ENCODE peak calls at places on chromosomes 11 and 22, in four cellular contexts. A is HepG2, P is A549, Y is GM12878. E is an unnamed sample.

GRCh38 chr11:71381781-71382505 is 66.2 kb downstream of the DHCR7 start:
- DNase-seq in A (no peak), P (no peak), Y (peak), E (no peak)

GRCh38 chr22:46721716-46722115 is 16.3 kb downstream of the CERK start:
- DNase-seq in A (no peak), P (no peak), Y (no peak), E (no peak)

GRCh38 chr22:38213319-38214247 is 11.8 kb downstream of the MAFF start:
- DNase-seq in A (no peak), P (no peak), Y (peak), E (no peak)

GRCh38 chr11:44005076-44005800 is 42.5 kb upstream of the ACCSL start:
- DNase-seq in A (no peak), P (no peak), Y (no peak), E (no peak)

GRCh38 chr11:130024356-130024755 is 21.7 kb upstream of the PRDM10 start:
- DNase-seq in A (no peak), P (no peak), Y (no peak), E (no peak)

GRCh38 chr11:104917259-104918112 is 19.2 kb upstream of the CASP12 start:
- DNase-seq in A (no peak), P (no peak), Y (no peak), E (no peak)

GRCh38 chr22:20396639-20397038 is 2.7 kb downstream of the ZNF74 start:
- DNase-seq in A (no peak), P (no peak), Y (peak), E (peak)

GRCh38 chr11:119340335-119341221 is at the start of gene C1QTNF5:
- DNase-seq in A (no peak), P (no peak), Y (no peak), E (peak)

GRCh38 chr11:46279393-46280099 is 2.1 kb downstream of the CREB3L1 start:
- DNase-seq in A (no peak), P (no peak), Y (no peak), E (no peak)

GRCh38 chr11:88704505-88704904 is 361.3 kb downstream of the GRM5 start:
- DNase-seq in A (no peak), P (no peak), Y (no peak), E (no peak)

GRCh38 chr11:16800382-16800781 is 61.9 kb downstream of the C11orf58 start:
- DNase-seq in A (no peak), P (no peak), Y (no peak), E (no peak)

GRCh38 chr11:9922806-9923205 is 258.9 kb downstream of the SWAP70 start:
- DNase-seq in A (no peak), P (no peak), Y (no peak), E (no peak)

GRCh38 chr11:31816467-31817053 is 5.4 kb upstream of the PAX6 start:
- DNase-seq in A (no peak), P (no peak), Y (no peak), E (no peak)

GRCh38 chr22:39522567-39523300 is 2.4 kb downstream of the ATF4 start:
- DNase-seq in A (no peak), P (peak), Y (no peak), E (no peak)

GRCh38 chr22:26484360-26484706 is 656 bp downstream of the SRRD start:
- DNase-seq in A (no peak), P (no peak), Y (no peak), E (no peak)

GRCh38 chr11:128467610-128468041 is 119.7 kb downstream of the ETS1 start:
- DNase-seq in A (peak), P (peak), Y (no peak), E (no peak)

GRCh38 chr22:37374571-37374970 is 52.7 kb downstream of the ELFN2 start:
- DNase-seq in A (no peak), P (no peak), Y (no peak), E (no peak)

GRCh38 chr22:36036167-36036624 is 7.6 kb upstream of the RBFOX2 start:
- DNase-seq in A (no peak), P (no peak), Y (no peak), E (no peak)

GRCh38 chr11:126824035-126824607 is 176.4 kb downstream of the KIRREL3 start:
- DNase-seq in A (no peak), P (no peak), Y (no peak), E (no peak)

GRCh38 chr11:45794169-45794568 is 10.8 kb upstream of the SLC35C1 start:
- DNase-seq in A (no peak), P (no peak), Y (no peak), E (no peak)

GRCh38 chr22:46062971-46063631 is 86.1 kb upstream of the WNT7B start:
- DNase-seq in A (no peak), P (no peak), Y (no peak), E (no peak)

GRCh38 chr11:78292109-78292803 is 103.5 kb downstream of the USP35 start:
- DNase-seq in A (peak), P (no peak), Y (no peak), E (no peak)

GRCh38 chr11:33636104-33636503 is 64.5 kb downstream of the C11orf91 start:
- DNase-seq in A (no peak), P (peak), Y (no peak), E (no peak)

GRCh38 chr11:33631749-33632091 is 68.9 kb downstream of the C11orf91 start:
- DNase-seq in A (no peak), P (no peak), Y (no peak), E (no peak)

GRCh38 chr11:33634291-33634834 is 66.3 kb downstream of the C11orf91 start:
- DNase-seq in A (no peak), P (peak), Y (no peak), E (no peak)

GRCh38 chr11:33633251-33634003 is 67.2 kb downstream of the C11orf91 start:
- DNase-seq in A (peak), P (peak), Y (no peak), E (no peak)

DNA sequence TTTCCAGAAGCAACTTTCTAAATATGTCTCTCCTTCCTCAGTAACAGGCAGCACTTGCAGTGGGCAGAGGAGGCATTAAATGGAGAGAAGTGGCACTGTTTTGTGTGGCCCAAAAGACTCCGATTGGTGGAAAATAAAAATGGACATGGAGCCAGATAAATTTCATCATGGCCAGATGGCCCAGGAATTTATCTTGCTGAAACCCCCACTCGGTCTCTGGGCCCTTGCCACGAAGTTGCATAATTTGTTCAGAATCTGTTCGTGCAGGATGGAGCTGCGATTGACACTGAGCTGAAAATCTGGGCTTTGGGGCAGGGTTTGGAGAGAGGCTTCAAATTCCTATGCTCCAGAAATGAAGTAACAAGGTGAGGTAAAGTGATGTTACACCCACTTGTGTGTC is 65.5 kb downstream of the C11orf91 start:
- DNase-seq in A (no peak), P (no peak), Y (no peak), E (peak)
- TF ChIP-seq EP300 in A (no peak), P (peak), Y (no peak), E (no peak)

GRCh38 chr22:44067033-44067432 is 42.9 kb downstream of the PARVB start:
- DNase-seq in A (no peak), P (no peak), Y (no peak), E (no peak)
- TF ChIP-seq CTCF in A (no peak), P (no peak), Y (peak), E (no peak)

GRCh38 chr11:62804310-62805043 is 763 bp downstream of the NXF1 start:
- DNase-seq in A (no peak), P (no peak), Y (no peak), E (peak)

GRCh38 chr11:62806611-62807121 is 1.4 kb upstream of the NXF1 start:
- DNase-seq in A (no peak), P (no peak), Y (no peak), E (no peak)

GRCh38 chr11:62801071-62801470 is 4.2 kb downstream of the NXF1 start:
- DNase-seq in A (no peak), P (no peak), Y (no peak), E (no peak)

GRCh38 chr11:62805991-62806441 is 776 bp upstream of the NXF1 start:
- DNase-seq in A (no peak), P (no peak), Y (no peak), E (no peak)

DNA sequence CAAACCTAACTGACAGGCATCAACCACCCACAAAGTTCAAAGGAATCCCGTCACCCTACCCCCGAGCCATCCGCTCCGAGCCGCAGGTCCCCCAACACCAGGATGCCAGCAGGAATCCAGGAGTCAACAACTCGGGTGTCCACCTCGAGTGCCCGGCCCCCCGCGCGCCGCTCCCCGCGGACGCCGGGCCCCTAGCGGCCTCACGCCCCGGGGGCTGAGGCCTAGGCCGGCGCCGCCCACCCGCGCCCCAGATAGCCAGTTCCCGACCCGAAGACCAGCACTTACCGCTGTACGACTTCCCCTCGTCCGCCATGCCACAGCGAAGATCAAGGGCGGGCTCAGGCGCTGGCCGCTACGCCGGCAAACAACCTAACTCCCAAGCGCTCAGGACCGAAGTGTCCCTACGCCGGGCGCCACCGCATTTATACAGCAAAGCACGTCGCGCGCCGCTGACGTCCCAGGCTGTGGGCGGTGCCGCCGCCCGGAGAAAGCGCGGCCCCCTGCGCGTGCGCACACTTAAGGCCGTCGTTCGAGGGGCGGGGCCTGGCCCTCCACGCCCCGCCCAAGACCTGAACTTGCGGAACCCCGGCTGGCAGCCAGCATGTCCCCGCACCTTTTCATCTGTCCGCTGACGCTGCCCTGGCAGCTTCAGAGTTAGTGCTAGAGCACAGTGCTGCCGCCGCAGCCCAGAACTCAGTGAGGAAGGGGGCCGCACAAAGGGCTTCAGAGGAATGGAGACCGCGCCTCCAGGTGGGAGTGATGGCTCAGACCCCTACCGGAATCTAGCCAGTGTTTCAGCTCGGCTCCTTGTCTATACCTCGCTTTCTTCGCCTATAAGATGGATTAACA is at the start of gene NXF1:
- DNase-seq in A (peak), P (peak), Y (peak), E (peak)
- TF ChIP-seq EP300 in A (peak), P (no peak), Y (no peak), E (peak)

DNA sequence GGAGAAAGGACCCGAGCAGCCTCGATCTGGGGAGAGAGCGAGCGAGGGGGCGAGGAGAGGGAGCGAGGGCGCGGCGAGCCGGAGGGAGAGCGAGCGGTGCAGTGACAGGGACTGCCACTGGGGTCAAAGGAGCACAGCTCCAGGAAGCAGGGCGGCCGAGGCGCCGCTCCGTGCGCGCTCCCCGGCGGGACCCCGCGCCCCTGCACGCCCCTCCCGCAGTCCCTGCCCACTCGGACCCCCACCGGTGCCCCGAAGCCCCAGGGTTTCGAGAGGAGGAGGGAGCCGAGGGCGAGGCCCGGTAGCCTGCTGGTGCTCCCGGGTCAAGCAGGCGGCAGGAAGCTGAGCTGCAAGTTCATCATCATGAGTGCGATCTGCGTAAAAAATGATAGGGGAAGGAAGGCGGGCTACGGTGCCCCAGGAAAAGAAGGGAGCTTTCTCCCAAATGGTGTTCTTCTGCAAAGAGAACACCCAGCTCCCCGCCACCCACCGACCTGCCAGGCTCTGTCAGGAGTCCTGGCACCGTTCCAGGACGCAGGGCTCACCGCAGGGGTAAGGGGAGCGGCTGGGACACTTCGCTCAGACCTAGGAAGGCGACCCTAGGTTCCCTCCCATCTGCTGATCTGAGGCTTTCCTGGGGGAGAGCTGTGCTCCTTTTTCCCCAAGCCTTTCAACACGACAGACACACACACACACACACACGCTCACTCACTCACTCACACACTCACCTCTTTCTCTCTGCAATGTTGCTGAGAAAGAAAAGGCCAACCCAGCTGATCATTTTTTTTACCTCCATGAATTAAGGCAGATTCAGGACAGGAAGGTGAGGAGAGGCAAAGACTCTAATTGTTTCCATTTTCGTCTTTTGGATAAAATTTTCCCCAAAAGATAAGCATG is at the start of gene MPPED2:
- DNase-seq in A (no peak), P (peak), Y (no peak), E (no peak)
- TF ChIP-seq CTCF in A (no peak), P (peak), Y (peak), E (peak)

GRCh38 chr22:40769761-40770160 is 49.4 kb downstream of the SLC25A17 start:
- DNase-seq in A (no peak), P (no peak), Y (no peak), E (no peak)
- TF ChIP-seq EP300 in A (no peak), P (no peak), Y (no peak), E (no peak)

DNA sequence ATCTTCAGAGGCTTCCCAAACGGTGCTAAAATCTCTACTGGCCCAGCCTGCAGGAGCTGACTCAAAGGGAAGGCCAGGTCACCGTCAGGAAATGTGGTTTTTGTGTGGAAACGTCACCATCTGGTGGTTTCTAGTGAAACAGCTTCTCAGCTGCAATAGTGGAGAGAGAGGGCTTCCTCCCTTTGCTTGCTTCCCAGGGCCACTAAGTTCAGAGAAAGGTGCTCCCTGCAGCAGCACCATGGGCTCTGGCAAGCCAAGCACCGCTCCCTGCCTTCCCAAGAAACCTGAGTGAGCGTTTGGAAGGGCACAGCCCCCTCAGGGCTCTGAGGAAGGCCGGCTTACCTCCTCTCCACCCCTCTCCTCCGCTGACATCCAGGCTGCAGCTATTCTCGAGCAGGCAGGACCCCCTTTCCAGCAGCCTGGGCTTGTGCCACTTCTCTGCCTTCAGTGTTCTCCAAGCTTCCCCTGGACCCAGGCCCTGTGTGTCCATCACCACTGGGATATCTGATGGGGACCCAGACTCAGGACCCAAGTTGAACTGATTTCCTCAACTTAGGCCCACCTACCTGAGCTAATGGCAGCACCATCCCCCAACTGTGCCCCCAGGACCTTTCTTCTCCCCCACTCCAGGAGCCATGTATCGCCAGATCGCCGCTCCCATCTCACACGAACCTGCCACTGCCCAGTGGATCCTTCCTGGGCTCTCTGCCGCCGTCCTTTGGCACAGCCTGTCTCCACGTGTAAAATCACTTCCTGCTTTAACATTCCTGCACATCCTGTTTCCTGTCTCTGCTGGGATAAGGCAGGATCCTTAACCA is 9.8 kb downstream of the SPATA19 start:
- DNase-seq in A (peak), P (peak), Y (peak), E (no peak)
- TF ChIP-seq CTCF in A (peak), P (peak), Y (peak), E (peak)

GRCh38 chr11:57395905-57396623 is 5.6 kb upstream of the PRG2 start:
- DNase-seq in A (no peak), P (no peak), Y (no peak), E (no peak)
- TF ChIP-seq EP300 in A (no peak), P (no peak), Y (no peak), E (no peak)

DNA sequence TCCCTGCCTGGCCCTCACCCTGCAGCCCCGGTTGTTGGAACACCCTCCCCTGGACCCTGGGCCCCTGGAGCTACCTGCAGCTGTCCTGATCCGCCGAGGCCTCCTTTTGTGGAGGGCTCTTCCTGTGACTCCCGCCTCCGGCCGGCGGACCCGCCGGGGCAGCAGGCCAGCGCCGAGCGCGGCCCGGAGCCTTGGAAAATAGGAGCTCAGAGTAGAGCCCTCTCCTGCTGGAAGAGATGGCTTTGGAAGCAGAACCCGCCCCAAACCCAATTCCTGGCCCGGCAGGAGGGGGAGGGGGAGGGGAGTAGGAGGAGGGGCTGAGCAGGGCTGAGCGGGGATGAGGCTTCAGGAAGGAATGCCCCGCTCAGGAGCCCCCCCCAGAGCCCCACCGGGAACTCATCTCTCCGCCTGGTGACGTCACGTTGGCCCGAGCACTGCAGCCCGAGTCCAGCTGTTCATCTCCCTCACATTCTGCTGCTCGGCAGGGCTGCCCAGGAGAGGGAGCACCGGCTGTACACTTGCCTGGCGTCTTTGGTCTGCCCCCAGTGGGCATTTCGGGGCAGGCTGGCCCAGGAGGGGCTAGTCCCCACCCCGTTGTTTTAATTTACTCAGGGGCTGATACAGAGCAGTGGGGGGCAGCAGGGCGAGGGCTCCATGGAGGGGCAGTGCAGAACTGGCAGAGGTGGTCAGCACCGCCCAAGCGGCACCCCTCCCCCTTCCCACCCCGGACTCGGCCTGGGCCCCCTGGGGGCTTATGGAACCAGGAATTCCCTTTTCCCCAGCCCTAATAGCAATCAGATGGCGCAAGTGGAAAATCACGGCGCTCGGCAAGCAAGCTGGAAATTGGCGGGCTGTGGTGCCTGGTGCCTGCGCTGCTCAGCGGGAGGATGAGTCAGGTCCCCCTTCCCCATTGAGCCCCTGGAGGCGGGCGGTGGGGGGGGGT is at the start of gene MRGPRF:
- DNase-seq in A (no peak), P (peak), Y (no peak), E (peak)
- TF ChIP-seq CTCF in A (no peak), P (no peak), Y (no peak), E (peak)

DNA sequence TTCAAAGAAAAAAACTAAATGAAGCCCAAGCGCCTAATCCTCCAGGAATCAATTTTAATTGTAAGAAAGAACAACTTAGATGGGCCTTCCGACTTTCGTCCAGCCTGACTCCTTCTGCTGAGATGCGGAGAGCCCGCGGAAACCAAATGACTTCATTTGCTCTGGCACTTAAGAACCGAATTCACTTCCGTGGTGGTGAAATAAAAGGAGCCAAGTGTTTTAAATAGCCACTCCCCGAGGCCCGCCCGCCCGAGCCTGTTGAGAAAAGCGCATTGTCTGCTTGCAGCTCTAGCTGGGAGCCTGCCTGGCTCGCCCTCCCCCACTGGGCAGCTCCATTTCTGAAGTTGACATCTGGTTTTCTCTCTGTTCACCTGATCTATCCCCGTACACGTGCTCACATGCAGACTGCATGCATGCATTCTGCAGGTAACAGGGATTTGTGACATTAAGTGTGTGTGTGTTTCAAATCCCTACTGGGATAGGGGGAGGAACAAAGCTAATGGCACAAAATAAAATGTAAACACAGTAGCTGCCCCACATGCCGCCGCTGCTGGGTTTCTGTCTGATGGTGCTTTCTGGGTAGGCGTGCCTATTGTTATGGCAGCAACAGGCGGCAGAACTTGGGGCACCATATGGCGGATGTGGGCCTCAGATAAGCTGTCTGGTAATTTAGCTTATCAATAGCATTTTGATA is 6.2 kb downstream of the TEAD1 start:
- DNase-seq in A (peak), P (peak), Y (no peak), E (peak)
- TF ChIP-seq EP300 in A (no peak), P (no peak), Y (no peak), E (peak)